ENCODE peak calls at places on chromosome 3, in six cellular contexts. H is dorsolateral prefrontal cortex, P is AG09309, C is stomach, L is heart left ventricle, K is adrenal gland. I is an unnamed sample.

GRCh38 chr3:50268703-50269451 is at the start of gene SEMA3B:
- DNase-seq in H (no peak), P (no peak), C (peak; percentile 93), L (peak; percentile 64), K (peak; percentile 96), I (no peak)

GRCh38 chr3:194688207-194688711 is 2.6 kb downstream of the FAM43A start:
- DNase-seq in H (no peak), P (no peak), C (peak; percentile 28), L (peak; percentile 55), K (no peak), I (peak; percentile 81)

GRCh38 chr3:23816721-23817120 is 11.0 kb downstream of the UBE2E1 start:
- DNase-seq in H (no peak), P (no peak), C (no peak), L (no peak), K (no peak), I (no peak)

GRCh38 chr3:11200679-11200952 is 46.3 kb downstream of the HRH1 start:
- DNase-seq in H (no peak), P (no peak), C (no peak), L (no peak), K (no peak), I (no peak)

GRCh38 chr3:135513106-135514063 is 452.1 kb upstream of the PPP2R3A start:
- DNase-seq in H (no peak), P (no peak), C (no peak), L (no peak), K (peak; percentile 73), I (no peak)

GRCh38 chr3:73365756-73366397 is 258.9 kb downstream of the PDZRN3 start:
- DNase-seq in H (peak; percentile 61), P (peak; percentile 20), C (no peak), L (peak; percentile 68), K (peak; percentile 79), I (no peak)

GRCh38 chr3:23981955-23982354 is 36.9 kb downstream of the NR1D2 start:
- DNase-seq in H (no peak), P (no peak), C (no peak), L (no peak), K (no peak), I (no peak)

GRCh38 chr3:170961616-170962400 is 53.4 kb upstream of the EIF5A2 start:
- DNase-seq in H (no peak), P (no peak), C (no peak), L (no peak), K (no peak), I (no peak)

GRCh38 chr3:180804871-180805430 is 107.5 kb upstream of the FXR1 start:
- DNase-seq in H (no peak), P (no peak), C (no peak), L (no peak), K (no peak), I (no peak)

DNA sequence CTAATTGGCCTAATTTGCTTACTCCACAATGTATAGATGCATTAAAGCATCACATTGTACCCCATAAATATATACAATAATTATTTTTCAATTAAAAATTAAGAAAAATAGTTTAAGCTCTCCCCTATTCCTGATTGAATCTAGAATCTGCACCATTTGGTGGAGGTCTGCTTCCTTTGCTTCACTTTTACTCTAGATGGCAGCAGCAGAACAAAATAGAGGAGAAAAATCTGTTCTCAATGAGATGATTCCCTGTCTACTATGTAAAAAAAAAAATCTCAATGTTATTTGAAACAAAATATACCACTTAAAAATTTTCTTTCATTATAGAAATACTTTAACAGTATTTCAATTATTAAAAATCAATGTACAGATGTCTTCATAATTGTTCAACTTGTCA is 109.6 kb upstream of the FXR1 start:
- DNase-seq in H (no peak), P (no peak), C (no peak), L (no peak), K (no peak), I (no peak)
- TF ChIP-seq CTCF in H (peak; percentile 32), P (peak; percentile 42), C (no peak), L (peak; percentile 27), K (peak; percentile 18), I (peak; percentile 43)

GRCh38 chr3:123167686-123168085 is 34.1 kb upstream of the SEC22A start:
- DNase-seq in H (no peak), P (no peak), C (no peak), L (no peak), K (no peak), I (no peak)
- TF ChIP-seq CTCF in H (no peak), P (no peak), C (no peak), L (no peak), K (no peak), I (no peak)

DNA sequence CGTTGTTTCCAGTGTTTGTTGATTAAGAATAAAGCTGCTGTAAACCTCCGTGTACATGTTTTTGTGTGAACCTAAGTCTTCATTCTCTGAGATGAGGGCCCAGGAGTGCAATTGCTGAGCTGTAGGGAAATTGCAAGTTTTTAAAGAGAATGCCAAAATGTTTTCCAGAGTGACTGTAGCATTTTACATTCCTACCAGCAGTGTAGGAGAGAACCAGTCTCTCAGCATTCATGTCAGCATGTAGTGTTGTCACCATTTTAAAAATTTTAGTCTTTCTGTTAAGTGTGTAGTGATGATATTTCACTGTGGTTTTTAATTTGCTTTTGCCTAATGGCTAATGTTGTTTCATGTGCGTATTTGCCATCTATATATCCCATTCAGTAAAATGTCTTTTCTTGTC is 3.4 kb upstream of the MGLL start:
- DNase-seq in H (no peak), P (no peak), C (no peak), L (no peak), K (no peak), I (no peak)
- TF ChIP-seq CTCF in H (no peak), P (peak; percentile 35), C (no peak), L (no peak), K (no peak), I (no peak)

GRCh38 chr3:65669163-65669875 is 369.4 kb downstream of the MAGI1 start:
- DNase-seq in H (no peak), P (no peak), C (no peak), L (no peak), K (peak; percentile 18), I (no peak)
- TF ChIP-seq CTCF in H (no peak), P (no peak), C (no peak), L (no peak), K (no peak), I (no peak)

GRCh38 chr3:178705925-178706324 is 169.7 kb downstream of the KCNMB2 start:
- DNase-seq in H (no peak), P (peak; percentile 55), C (no peak), L (no peak), K (no peak), I (no peak)

GRCh38 chr3:178699364-178699763 is 163.1 kb downstream of the KCNMB2 start:
- DNase-seq in H (no peak), P (no peak), C (no peak), L (no peak), K (no peak), I (no peak)

GRCh38 chr3:178706411-178706810 is 170.2 kb downstream of the KCNMB2 start:
- DNase-seq in H (no peak), P (no peak), C (no peak), L (no peak), K (no peak), I (no peak)

GRCh38 chr3:178699810-178700209 is 163.6 kb downstream of the KCNMB2 start:
- DNase-seq in H (no peak), P (no peak), C (no peak), L (no peak), K (no peak), I (no peak)

DNA sequence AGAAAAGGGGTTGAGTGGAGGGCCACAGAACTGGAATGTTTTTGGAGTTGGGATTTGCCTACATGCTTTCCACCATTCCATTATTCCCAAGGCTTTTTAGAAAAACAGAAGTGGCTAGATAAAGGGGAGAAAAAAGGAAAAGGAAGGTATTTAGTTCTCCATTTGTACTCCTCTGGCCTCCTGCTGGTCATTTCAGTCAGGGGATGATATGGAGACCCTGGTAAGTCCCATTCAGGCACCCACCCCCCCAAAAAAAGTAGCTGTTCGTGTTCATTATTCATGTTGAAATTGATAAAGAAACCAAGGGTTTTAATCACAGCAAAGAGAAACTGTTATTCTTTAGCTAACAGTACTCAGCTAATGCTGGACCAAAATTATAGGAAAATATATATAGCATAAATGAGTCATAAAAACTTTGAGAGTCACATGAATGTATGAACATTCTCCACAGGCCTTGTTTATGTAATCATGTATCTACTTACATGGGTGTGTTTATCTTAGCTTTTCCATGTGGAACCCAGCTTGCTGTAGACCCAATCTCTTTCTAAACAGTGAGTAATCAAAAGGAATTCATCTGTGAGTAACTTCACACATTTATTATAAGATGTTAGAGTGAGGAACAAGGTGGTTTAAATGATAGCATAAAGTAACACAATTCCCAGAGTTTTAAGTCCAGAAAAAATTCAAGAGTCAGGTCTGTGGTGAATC is 167.2 kb downstream of the KCNMB2 start:
- DNase-seq in H (no peak), P (peak; percentile 66), C (no peak), L (no peak), K (no peak), I (no peak)
- TF ChIP-seq CTCF in H (no peak), P (peak; percentile 4), C (no peak), L (no peak), K (no peak), I (no peak)

GRCh38 chr3:87694678-87695077 is 364.1 kb downstream of the CGGBP1 start:
- DNase-seq in H (no peak), P (no peak), C (no peak), L (no peak), K (no peak), I (no peak)
- TF ChIP-seq CTCF in H (no peak), P (no peak), C (no peak), L (no peak), K (no peak), I (no peak)

GRCh38 chr3:6354653-6355052 is 506.3 kb upstream of the GRM7 start:
- DNase-seq in H (no peak), P (no peak), C (no peak), L (no peak), K (no peak), I (no peak)
- TF ChIP-seq CTCF in H (no peak), P (no peak), C (no peak), L (no peak), K (no peak), I (no peak)

I was measured in GM13977.